ENCODE peak calls at places on chromosome 14, in ten cellular contexts. One of them, this sample, is unnamed. For H3K36me3, the result is how much of the 10 kb centered on the place peaks cover.

GRCh38 chr14:93033983-93034670 is 81.6 kb downstream of the ITPK1 start:
- DNase-seq in heart right ventricle: no peak
- DNase-seq in neuronal stem cell: no peak
- DNase-seq in heart left ventricle: no peak
- DNase-seq in esophagus squamous epithelium: no peak
- DNase-seq in thoracic aorta: no peak
- DNase-seq in SJSA1: no peak
- DNase-seq in body of pancreas: no peak
- DNase-seq in GM23338: peak
- DNase-seq in CD4-positive, CD25-positive, alpha-beta regulatory T cell: peak
- DNase-seq in this sample: peak

GRCh38 chr14:81400852-81401251 is 728 bp upstream of the STON2 start:
- DNase-seq in body of pancreas: peak
- DNase-seq in GM23338: peak
- DNase-seq in esophagus squamous epithelium: no peak
- DNase-seq in SJSA1: no peak
- DNase-seq in heart left ventricle: peak
- DNase-seq in neuronal stem cell: no peak
- DNase-seq in heart right ventricle: peak
- DNase-seq in CD4-positive, CD25-positive, alpha-beta regulatory T cell: no peak
- DNase-seq in thoracic aorta: peak
- DNase-seq in this sample: peak

GRCh38 chr14:68977137-68977740 is 1.9 kb downstream of the ACTN1 start:
- DNase-seq in thoracic aorta: peak
- DNase-seq in neuronal stem cell: peak
- DNase-seq in heart left ventricle: no peak
- DNase-seq in GM23338: no peak
- DNase-seq in SJSA1: no peak
- DNase-seq in esophagus squamous epithelium: no peak
- DNase-seq in CD4-positive, CD25-positive, alpha-beta regulatory T cell: no peak
- DNase-seq in body of pancreas: no peak
- DNase-seq in heart right ventricle: no peak
- DNase-seq in this sample: peak

GRCh38 chr14:101812071-101812470 is 50.6 kb downstream of the PPP2R5C start:
- DNase-seq in GM23338: peak
- DNase-seq in heart left ventricle: no peak
- DNase-seq in CD4-positive, CD25-positive, alpha-beta regulatory T cell: no peak
- DNase-seq in thoracic aorta: no peak
- DNase-seq in SJSA1: no peak
- DNase-seq in neuronal stem cell: no peak
- DNase-seq in esophagus squamous epithelium: no peak
- DNase-seq in heart right ventricle: no peak
- DNase-seq in body of pancreas: no peak
- DNase-seq in this sample: no peak

GRCh38 chr14:93013368-93013719 is 90.4 kb downstream of the CHGA start:
- DNase-seq in esophagus squamous epithelium: no peak
- DNase-seq in neuronal stem cell: no peak
- DNase-seq in body of pancreas: peak
- DNase-seq in thoracic aorta: no peak
- DNase-seq in heart right ventricle: no peak
- DNase-seq in heart left ventricle: no peak
- DNase-seq in SJSA1: no peak
- DNase-seq in CD4-positive, CD25-positive, alpha-beta regulatory T cell: no peak
- DNase-seq in GM23338: no peak
- DNase-seq in this sample: peak

GRCh38 chr14:34380446-34380845 is 81.6 kb downstream of the SPTSSA start:
- DNase-seq in CD4-positive, CD25-positive, alpha-beta regulatory T cell: no peak
- DNase-seq in heart right ventricle: no peak
- DNase-seq in SJSA1: no peak
- DNase-seq in GM23338: no peak
- DNase-seq in thoracic aorta: no peak
- DNase-seq in body of pancreas: no peak
- DNase-seq in heart left ventricle: no peak
- DNase-seq in esophagus squamous epithelium: no peak
- DNase-seq in neuronal stem cell: no peak
- DNase-seq in this sample: no peak

GRCh38 chr14:105890474-105891220 is 364.3 kb downstream of the TMEM121 start:
- DNase-seq in body of pancreas: no peak
- DNase-seq in heart right ventricle: no peak
- DNase-seq in GM23338: no peak
- DNase-seq in heart left ventricle: no peak
- DNase-seq in esophagus squamous epithelium: no peak
- DNase-seq in CD4-positive, CD25-positive, alpha-beta regulatory T cell: no peak
- DNase-seq in neuronal stem cell: no peak
- DNase-seq in SJSA1: no peak
- DNase-seq in thoracic aorta: no peak
- DNase-seq in this sample: peak

GRCh38 chr14:35337557-35338255 is 45.5 kb downstream of the PSMA6 start:
- DNase-seq in CD4-positive, CD25-positive, alpha-beta regulatory T cell: no peak
- DNase-seq in neuronal stem cell: no peak
- DNase-seq in body of pancreas: no peak
- DNase-seq in SJSA1: no peak
- DNase-seq in heart left ventricle: no peak
- DNase-seq in heart right ventricle: no peak
- DNase-seq in GM23338: peak
- DNase-seq in esophagus squamous epithelium: no peak
- DNase-seq in thoracic aorta: no peak
- DNase-seq in this sample: peak

GRCh38 chr14:32594766-32595165 is 265.7 kb downstream of the AKAP6 start:
- DNase-seq in heart left ventricle: no peak
- DNase-seq in neuronal stem cell: no peak
- DNase-seq in thoracic aorta: no peak
- DNase-seq in esophagus squamous epithelium: no peak
- DNase-seq in heart right ventricle: no peak
- DNase-seq in GM23338: no peak
- DNase-seq in CD4-positive, CD25-positive, alpha-beta regulatory T cell: no peak
- DNase-seq in SJSA1: no peak
- DNase-seq in body of pancreas: no peak
- DNase-seq in this sample: peak

GRCh38 chr14:94143239-94143638 is 13.8 kb upstream of the IFI27L2 start:
- DNase-seq in heart right ventricle: no peak
- DNase-seq in esophagus squamous epithelium: no peak
- DNase-seq in heart left ventricle: no peak
- DNase-seq in body of pancreas: no peak
- DNase-seq in thoracic aorta: no peak
- DNase-seq in SJSA1: no peak
- DNase-seq in neuronal stem cell: no peak
- DNase-seq in GM23338: peak
- DNase-seq in CD4-positive, CD25-positive, alpha-beta regulatory T cell: no peak
- DNase-seq in this sample: no peak

GRCh38 chr14:50736932-50737419 is 68.9 kb upstream of the SAV1 start:
- DNase-seq in neuronal stem cell: no peak
- DNase-seq in CD4-positive, CD25-positive, alpha-beta regulatory T cell: no peak
- DNase-seq in esophagus squamous epithelium: no peak
- DNase-seq in thoracic aorta: no peak
- DNase-seq in heart right ventricle: no peak
- DNase-seq in body of pancreas: no peak
- DNase-seq in SJSA1: no peak
- DNase-seq in heart left ventricle: no peak
- DNase-seq in GM23338: no peak
- DNase-seq in this sample: no peak

GRCh38 chr14:50739186-50739585 is 71.1 kb upstream of the SAV1 start:
- DNase-seq in heart right ventricle: no peak
- DNase-seq in thoracic aorta: no peak
- DNase-seq in neuronal stem cell: no peak
- DNase-seq in heart left ventricle: no peak
- DNase-seq in body of pancreas: no peak
- DNase-seq in GM23338: no peak
- DNase-seq in CD4-positive, CD25-positive, alpha-beta regulatory T cell: no peak
- DNase-seq in SJSA1: no peak
- DNase-seq in esophagus squamous epithelium: no peak
- DNase-seq in this sample: no peak

GRCh38 chr14:50740858-50741257 is 72.8 kb upstream of the SAV1 start:
- DNase-seq in GM23338: no peak
- DNase-seq in heart right ventricle: no peak
- DNase-seq in thoracic aorta: no peak
- DNase-seq in SJSA1: no peak
- DNase-seq in neuronal stem cell: no peak
- DNase-seq in esophagus squamous epithelium: no peak
- DNase-seq in CD4-positive, CD25-positive, alpha-beta regulatory T cell: no peak
- DNase-seq in body of pancreas: no peak
- DNase-seq in heart left ventricle: no peak
- DNase-seq in this sample: no peak

GRCh38 chr14:50733479-50733878 is 65.4 kb upstream of the SAV1 start:
- DNase-seq in heart right ventricle: no peak
- DNase-seq in thoracic aorta: no peak
- DNase-seq in body of pancreas: no peak
- DNase-seq in SJSA1: no peak
- DNase-seq in esophagus squamous epithelium: no peak
- DNase-seq in heart left ventricle: no peak
- DNase-seq in CD4-positive, CD25-positive, alpha-beta regulatory T cell: no peak
- DNase-seq in neuronal stem cell: no peak
- DNase-seq in GM23338: no peak
- DNase-seq in this sample: no peak

GRCh38 chr14:50734950-50735697 is 67.0 kb upstream of the SAV1 start:
- DNase-seq in heart left ventricle: no peak
- DNase-seq in body of pancreas: no peak
- DNase-seq in esophagus squamous epithelium: no peak
- DNase-seq in SJSA1: no peak
- DNase-seq in GM23338: no peak
- DNase-seq in heart right ventricle: no peak
- DNase-seq in neuronal stem cell: no peak
- DNase-seq in CD4-positive, CD25-positive, alpha-beta regulatory T cell: no peak
- DNase-seq in thoracic aorta: no peak
- DNase-seq in this sample: no peak
- H3K36me3 ChIP-seq in heart left ventricle: half or more
- H3K36me3 ChIP-seq in body of pancreas: under half
- H3K36me3 ChIP-seq in esophagus squamous epithelium: half or more
- H3K36me3 ChIP-seq in SJSA1: under half
- H3K36me3 ChIP-seq in GM23338: under half
- H3K36me3 ChIP-seq in heart right ventricle: under half
- H3K36me3 ChIP-seq in neuronal stem cell: under half
- H3K36me3 ChIP-seq in CD4-positive, CD25-positive, alpha-beta regulatory T cell: half or more
- H3K36me3 ChIP-seq in thoracic aorta: under half
- H3K36me3 ChIP-seq in this sample: under half

DNA sequence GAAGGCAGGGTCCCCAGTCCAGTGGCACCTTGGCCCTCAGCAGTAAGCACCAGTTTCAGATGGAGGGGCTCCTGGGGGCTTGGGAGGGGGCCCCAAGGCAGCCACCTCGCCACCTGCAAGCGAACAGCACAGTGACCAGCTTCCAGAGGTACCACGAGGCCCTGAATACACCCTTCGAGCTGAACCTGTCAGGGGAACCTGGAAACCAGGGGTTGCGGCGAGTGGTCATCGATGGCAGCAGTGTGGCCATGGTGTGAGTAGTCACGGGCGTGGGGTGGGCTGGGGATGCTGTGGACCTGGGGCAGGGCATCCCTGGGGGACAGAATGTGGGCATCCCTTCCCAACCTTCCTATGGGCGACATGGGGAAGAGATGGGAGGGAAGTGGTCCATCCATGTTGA is 11.2 kb downstream of the NYNRIN start:
- DNase-seq in thoracic aorta: no peak
- DNase-seq in SJSA1: no peak
- DNase-seq in heart right ventricle: no peak
- DNase-seq in neuronal stem cell: no peak
- DNase-seq in GM23338: no peak
- DNase-seq in CD4-positive, CD25-positive, alpha-beta regulatory T cell: no peak
- DNase-seq in heart left ventricle: no peak
- DNase-seq in body of pancreas: no peak
- DNase-seq in esophagus squamous epithelium: no peak
- DNase-seq in this sample: no peak
- H3K36me3 ChIP-seq in thoracic aorta: under half
- H3K36me3 ChIP-seq in SJSA1: under half
- H3K36me3 ChIP-seq in heart right ventricle: under half
- H3K36me3 ChIP-seq in neuronal stem cell: under half
- H3K36me3 ChIP-seq in GM23338: under half
- H3K36me3 ChIP-seq in CD4-positive, CD25-positive, alpha-beta regulatory T cell: under half
- H3K36me3 ChIP-seq in heart left ventricle: half or more
- H3K36me3 ChIP-seq in body of pancreas: under half
- H3K36me3 ChIP-seq in esophagus squamous epithelium: half or more
- H3K36me3 ChIP-seq in this sample: under half

GRCh38 chr14:50110323-50111037 is 5.9 kb downstream of the VCPKMT start:
- DNase-seq in GM23338: no peak
- DNase-seq in heart left ventricle: no peak
- DNase-seq in neuronal stem cell: no peak
- DNase-seq in CD4-positive, CD25-positive, alpha-beta regulatory T cell: no peak
- DNase-seq in esophagus squamous epithelium: no peak
- DNase-seq in body of pancreas: no peak
- DNase-seq in heart right ventricle: no peak
- DNase-seq in thoracic aorta: no peak
- DNase-seq in SJSA1: no peak
- DNase-seq in this sample: no peak

GRCh38 chr14:50116221-50116956 is at the start of gene VCPKMT:
- DNase-seq in CD4-positive, CD25-positive, alpha-beta regulatory T cell: peak
- DNase-seq in heart right ventricle: peak
- DNase-seq in neuronal stem cell: peak
- DNase-seq in body of pancreas: peak
- DNase-seq in heart left ventricle: peak
- DNase-seq in thoracic aorta: peak
- DNase-seq in esophagus squamous epithelium: peak
- DNase-seq in GM23338: peak
- DNase-seq in SJSA1: peak
- DNase-seq in this sample: peak

GRCh38 chr14:50109342-50109741 is 7.0 kb downstream of the VCPKMT start:
- DNase-seq in CD4-positive, CD25-positive, alpha-beta regulatory T cell: no peak
- DNase-seq in esophagus squamous epithelium: no peak
- DNase-seq in body of pancreas: no peak
- DNase-seq in neuronal stem cell: no peak
- DNase-seq in heart right ventricle: no peak
- DNase-seq in thoracic aorta: no peak
- DNase-seq in heart left ventricle: no peak
- DNase-seq in SJSA1: no peak
- DNase-seq in GM23338: peak
- DNase-seq in this sample: no peak

GRCh38 chr14:50116986-50117385 is 614 bp upstream of the VCPKMT start:
- DNase-seq in SJSA1: no peak
- DNase-seq in body of pancreas: peak
- DNase-seq in thoracic aorta: no peak
- DNase-seq in CD4-positive, CD25-positive, alpha-beta regulatory T cell: no peak
- DNase-seq in esophagus squamous epithelium: no peak
- DNase-seq in heart right ventricle: no peak
- DNase-seq in neuronal stem cell: no peak
- DNase-seq in GM23338: no peak
- DNase-seq in heart left ventricle: no peak
- DNase-seq in this sample: no peak

DNA sequence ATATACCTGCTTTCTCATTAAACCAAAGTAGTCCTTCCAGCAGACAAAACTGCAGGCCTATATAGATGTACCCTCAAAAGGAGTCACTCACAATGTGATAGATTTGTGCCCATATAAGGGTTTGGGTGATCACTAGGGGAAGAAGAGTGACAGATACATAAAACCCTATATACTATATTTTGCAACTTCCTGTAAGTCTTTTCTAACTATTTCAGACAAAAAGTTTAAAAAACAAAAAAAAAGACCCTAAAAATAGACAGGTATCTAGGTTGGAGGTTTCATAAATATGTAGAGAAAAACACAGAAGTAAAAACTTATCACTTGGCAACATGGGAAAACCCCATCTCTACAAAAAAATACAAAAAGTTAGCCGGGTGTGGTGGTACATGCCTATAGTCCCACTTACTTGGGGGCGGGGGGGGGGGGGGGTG is 3.0 kb downstream of the VCPKMT start:
- DNase-seq in thoracic aorta: no peak
- DNase-seq in neuronal stem cell: no peak
- DNase-seq in SJSA1: no peak
- DNase-seq in body of pancreas: no peak
- DNase-seq in GM23338: no peak
- DNase-seq in heart right ventricle: no peak
- DNase-seq in esophagus squamous epithelium: no peak
- DNase-seq in CD4-positive, CD25-positive, alpha-beta regulatory T cell: no peak
- DNase-seq in heart left ventricle: no peak
- DNase-seq in this sample: no peak
- H3K36me3 ChIP-seq in thoracic aorta: under half
- H3K36me3 ChIP-seq in neuronal stem cell: under half
- H3K36me3 ChIP-seq in SJSA1: half or more
- H3K36me3 ChIP-seq in body of pancreas: under half
- H3K36me3 ChIP-seq in GM23338: half or more
- H3K36me3 ChIP-seq in heart right ventricle: half or more
- H3K36me3 ChIP-seq in esophagus squamous epithelium: half or more
- H3K36me3 ChIP-seq in CD4-positive, CD25-positive, alpha-beta regulatory T cell: under half
- H3K36me3 ChIP-seq in heart left ventricle: half or more
- H3K36me3 ChIP-seq in this sample: half or more

GRCh38 chr14:90557516-90557915 is 160.7 kb downstream of the CALM1 start:
- DNase-seq in esophagus squamous epithelium: no peak
- DNase-seq in SJSA1: no peak
- DNase-seq in thoracic aorta: no peak
- DNase-seq in body of pancreas: no peak
- DNase-seq in neuronal stem cell: no peak
- DNase-seq in heart right ventricle: no peak
- DNase-seq in heart left ventricle: no peak
- DNase-seq in CD4-positive, CD25-positive, alpha-beta regulatory T cell: no peak
- DNase-seq in GM23338: no peak
- DNase-seq in this sample: no peak
- H3K36me3 ChIP-seq in esophagus squamous epithelium: under half
- H3K36me3 ChIP-seq in SJSA1: under half
- H3K36me3 ChIP-seq in thoracic aorta: under half
- H3K36me3 ChIP-seq in body of pancreas: under half
- H3K36me3 ChIP-seq in neuronal stem cell: under half
- H3K36me3 ChIP-seq in heart right ventricle: under half
- H3K36me3 ChIP-seq in heart left ventricle: under half
- H3K36me3 ChIP-seq in CD4-positive, CD25-positive, alpha-beta regulatory T cell: under half
- H3K36me3 ChIP-seq in GM23338: under half
- H3K36me3 ChIP-seq in this sample: under half